ENCODE peak calls at places on chromosomes 16 and 17, in four cellular contexts. G is HEK293T, U is GM12878, Z is HepG2. O is an unnamed sample.
A peak's percentile ranks its signal among the peaks of the same experiment; 100 is the strongest.

GRCh38 chr17:32610027-32610650 is 123.3 kb downstream of the CDK5R1 start:
- DNase-seq in G (no peak), Z (no peak), U (no peak), O (peak; percentile 15)

GRCh38 chr17:59366040-59366757 is 34.7 kb downstream of the YPEL2 start:
- DNase-seq in Z (peak; percentile 74), G (no peak), U (no peak), O (peak; percentile 91)

GRCh38 chr17:29677139-29677834 is 54.6 kb upstream of the CORO6 start:
- DNase-seq in G (no peak), Z (no peak), U (no peak), O (no peak)

GRCh38 chr17:6365187-6365943 is 69.6 kb downstream of the AIPL1 start:
- DNase-seq in U (no peak), Z (no peak), G (no peak), O (no peak)

GRCh38 chr17:50270430-50271172 is 3.7 kb upstream of the TMEM92 start:
- DNase-seq in Z (no peak), G (no peak), U (no peak), O (no peak)

GRCh38 chr17:17514993-17515920 is 19.1 kb upstream of the RASD1 start:
- DNase-seq in Z (no peak), G (no peak), U (no peak), O (peak; percentile 67)

GRCh38 chr17:51487947-51488346 is 227.6 kb downstream of the UTP18 start:
- DNase-seq in G (peak; percentile 58), U (no peak), Z (peak; percentile 33), O (peak; percentile 39)

GRCh38 chr17:61486135-61487120 is 34.2 kb downstream of the TBX4 start:
- DNase-seq in U (no peak), G (peak; percentile 78), Z (no peak), O (no peak)

GRCh38 chr17:32927724-32928526 is at the start of gene TMEM98:
- DNase-seq in U (no peak), Z (no peak), G (peak; percentile 22), O (no peak)

GRCh38 chr16:85370881-85371651 is 242.1 kb upstream of the GSE1 start:
- DNase-seq in G (no peak), U (no peak), Z (no peak), O (no peak)

GRCh38 chr17:14604920-14605599 is 304.2 kb downstream of the HS3ST3B1 start:
- DNase-seq in Z (no peak), U (no peak), G (no peak), O (no peak)

GRCh38 chr16:75095204-75095621 is 21.4 kb downstream of the LDHD start:
- DNase-seq in U (no peak), Z (no peak), G (no peak), O (no peak)

GRCh38 chr16:754208-755097 is 6.1 kb upstream of the MSLN start:
- DNase-seq in U (no peak), Z (no peak), G (no peak), O (no peak)

DNA sequence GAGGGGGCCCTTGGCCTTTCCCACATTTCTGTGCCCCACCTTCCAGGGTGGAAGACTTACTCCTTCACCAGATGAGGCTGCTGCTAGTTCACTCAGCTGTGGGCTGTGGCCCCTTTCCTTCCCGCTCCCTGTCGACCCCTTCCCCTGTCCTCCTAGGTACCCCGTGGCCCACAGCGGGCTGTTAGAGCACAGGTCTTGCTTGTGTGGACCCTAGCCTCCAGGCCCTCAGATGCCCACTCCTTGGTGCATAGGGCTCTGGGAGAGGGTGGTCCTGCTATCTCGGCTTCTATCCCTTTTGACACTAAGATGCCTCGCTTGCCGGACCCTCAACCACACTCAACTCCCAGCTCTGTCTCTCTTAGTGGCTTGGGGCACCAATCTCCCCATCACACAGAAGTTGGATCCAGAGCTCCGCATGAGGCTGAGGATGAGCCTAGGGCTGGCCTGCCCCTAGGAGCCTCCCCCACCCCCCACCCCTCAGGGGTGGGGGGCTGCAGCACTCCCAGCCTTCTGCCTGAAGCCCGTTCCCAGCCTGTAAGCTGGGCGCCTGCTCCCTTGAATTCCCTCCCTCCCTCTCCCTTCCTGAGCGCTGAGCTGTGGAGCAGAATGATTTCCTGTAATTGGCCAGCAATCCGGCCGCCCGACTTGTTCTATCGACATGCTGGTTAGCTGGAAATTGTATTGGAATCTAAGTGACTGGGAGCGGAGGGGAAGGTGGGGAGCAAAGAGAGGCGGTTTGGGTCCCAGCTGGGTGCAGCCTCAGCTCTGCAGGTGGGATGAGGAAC is 30.9 kb downstream of the DCAKD start:
- DNase-seq in U (no peak), Z (no peak), G (no peak), O (no peak)
- TF ChIP-seq SUZ12 in U (no peak), Z (no peak), G (no peak), O (peak; percentile 9)

GRCh38 chr16:50448981-50449380 is 80.2 kb upstream of the BRD7 start:
- DNase-seq in Z (no peak), U (no peak), G (no peak), O (no peak)
- TF ChIP-seq SUZ12 in Z (no peak), U (no peak), G (no peak), O (no peak)

DNA sequence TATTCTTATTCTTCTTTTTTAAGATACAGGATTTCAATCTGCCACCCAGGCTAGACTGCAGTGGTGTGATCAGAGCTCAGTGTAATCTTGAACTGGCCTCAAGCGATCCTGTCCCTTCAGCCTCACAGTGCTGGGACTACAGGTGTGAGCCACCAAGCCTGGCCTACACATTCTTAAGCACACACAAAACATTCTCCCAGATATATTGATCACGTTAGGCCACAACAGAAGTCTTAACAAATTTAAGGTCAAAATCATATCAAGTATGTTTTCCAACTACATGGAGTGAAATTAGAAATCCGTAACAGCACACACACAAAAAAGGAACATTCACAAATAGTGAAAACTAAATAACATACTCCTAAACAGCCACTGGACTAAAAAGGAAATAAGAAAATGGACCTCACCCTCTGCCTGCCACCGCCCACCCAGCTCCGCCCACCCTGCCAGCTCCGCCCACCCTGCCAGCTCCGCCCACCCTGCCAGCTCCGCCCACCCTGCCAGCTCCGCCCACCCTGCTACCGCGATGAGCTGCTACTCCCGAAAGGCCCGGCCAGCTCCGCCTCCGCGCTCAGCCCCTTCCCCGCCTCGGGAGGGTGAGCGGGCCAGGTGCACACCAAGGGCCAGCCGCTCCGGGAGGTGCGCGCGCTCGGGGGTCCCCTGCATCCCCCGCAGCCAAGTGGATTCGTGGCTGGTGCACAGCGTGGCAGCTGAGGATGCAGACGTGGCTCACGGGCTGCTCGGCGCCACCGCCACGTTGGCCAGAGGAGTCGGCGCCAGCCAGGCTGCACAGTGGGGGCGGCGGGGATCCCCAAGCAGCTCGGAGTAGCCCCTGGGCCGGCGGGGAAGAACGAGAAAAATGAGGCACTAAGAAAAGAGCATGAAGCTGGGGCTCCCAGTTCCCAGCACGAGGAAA is 41.2 kb downstream of the C16orf87 start:
- DNase-seq in G (peak; percentile 83), U (peak; percentile 57), Z (peak; percentile 74), O (no peak)
- TF ChIP-seq SUZ12 in G (no peak), U (no peak), Z (no peak), O (no peak)

GRCh38 chr17:76511562-76512365 is 10.5 kb upstream of the RHBDF2 start:
- DNase-seq in U (no peak), Z (no peak), G (no peak), O (no peak)
- TF ChIP-seq SUZ12 in U (no peak), Z (no peak), G (no peak), O (no peak)

GRCh38 chr16:53082509-53082908 is 27.7 kb downstream of the CHD9 start:
- DNase-seq in Z (no peak), G (no peak), U (no peak), O (no peak)

GRCh38 chr16:53084736-53085538 is 30.1 kb downstream of the CHD9 start:
- DNase-seq in Z (no peak), U (no peak), G (no peak), O (no peak)

GRCh38 chr16:53084141-53084541 is 29.4 kb downstream of the CHD9 start:
- DNase-seq in U (no peak), Z (no peak), G (no peak), O (no peak)

GRCh38 chr16:53081686-53082407 is 27.1 kb downstream of the CHD9 start:
- DNase-seq in U (no peak), G (no peak), Z (no peak), O (no peak)

DNA sequence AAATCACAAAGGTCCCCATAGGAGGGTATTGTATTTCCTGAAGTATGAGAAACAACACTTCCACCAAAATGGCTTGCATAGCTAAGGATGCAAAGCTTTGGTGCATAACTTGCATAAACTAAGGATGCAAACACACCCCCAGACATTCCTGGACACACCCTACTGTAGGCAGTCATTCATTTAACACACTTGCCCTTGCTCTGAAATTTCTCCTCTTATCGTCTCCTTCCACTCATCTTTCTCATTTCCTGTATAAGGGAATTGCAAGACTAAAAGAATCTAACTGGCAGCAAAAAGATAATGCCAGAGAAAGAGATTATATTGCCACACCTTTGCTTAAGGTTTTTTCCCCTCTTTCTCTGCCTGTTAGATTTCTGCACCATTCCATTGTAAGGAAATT is 28.3 kb downstream of the CHD9 start:
- DNase-seq in Z (no peak), G (no peak), U (no peak), O (no peak)
- TF ChIP-seq SUZ12 in Z (no peak), G (no peak), U (no peak), O (no peak)

DNA sequence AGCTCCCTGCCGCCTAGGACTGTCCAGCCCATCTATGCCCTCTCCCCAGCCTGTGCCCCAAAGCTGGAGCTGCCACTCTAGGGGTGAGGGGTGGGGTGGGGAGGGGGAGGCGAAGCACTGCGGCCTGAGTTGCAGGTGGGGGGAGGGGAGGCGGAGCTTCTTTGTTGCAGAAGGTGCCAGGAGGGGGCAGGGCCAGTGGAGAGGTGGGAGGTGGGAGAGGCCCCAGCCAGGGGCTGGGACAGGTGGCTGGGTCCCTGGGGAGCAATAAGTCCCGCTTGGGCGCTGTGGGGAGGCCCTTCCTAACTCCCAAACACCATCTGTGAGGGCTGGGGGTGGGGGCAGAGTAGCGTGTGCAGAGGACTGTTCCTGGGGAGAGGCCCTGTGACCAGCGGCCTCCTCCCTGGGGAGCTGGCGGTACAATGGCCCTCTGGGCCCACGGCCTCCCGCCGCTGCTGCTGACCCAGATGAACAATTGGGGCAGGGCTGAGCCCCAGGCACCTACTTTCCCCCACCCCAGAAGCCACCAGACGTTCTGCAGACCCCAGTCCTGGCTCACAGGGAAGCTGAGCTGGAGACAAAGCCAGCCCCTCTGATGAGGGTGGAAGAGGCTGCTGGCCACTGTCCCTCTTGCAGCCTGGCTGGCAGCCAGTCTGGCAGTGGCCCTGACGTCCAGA is 2.2 kb upstream of the NTN3 start:
- DNase-seq in G (no peak), Z (no peak), U (peak; percentile 49), O (no peak)
- TF ChIP-seq SUZ12 in G (no peak), Z (no peak), U (no peak), O (no peak)

O was measured in NT2/D1.